ENCODE peak calls at places on chromosomes 7 and 10, in five cellular contexts. One of them, this sample, is unnamed.

GRCh38 chr7:29340691-29341090 is 146.1 kb downstream of the CHN2 start:
- DNase-seq in Calu3: no peak
- DNase-seq in OCI-LY7: no peak
- DNase-seq in fibroblast of lung: no peak
- DNase-seq in spleen: no peak
- DNase-seq in this sample: no peak

GRCh38 chr10:85849315-85849714 is 517.3 kb downstream of the GRID1 start:
- DNase-seq in Calu3: no peak
- DNase-seq in OCI-LY7: no peak
- DNase-seq in fibroblast of lung: no peak
- DNase-seq in spleen: no peak
- DNase-seq in this sample: no peak

GRCh38 chr7:31890198-31890597 is 180.0 kb downstream of the PDE1C start:
- DNase-seq in Calu3: no peak
- DNase-seq in OCI-LY7: no peak
- DNase-seq in fibroblast of lung: no peak
- DNase-seq in spleen: no peak
- DNase-seq in this sample: no peak

GRCh38 chr7:46558482-46559193 is 637.6 kb upstream of the IGFBP3 start:
- DNase-seq in Calu3: no peak
- DNase-seq in OCI-LY7: no peak
- DNase-seq in fibroblast of lung: peak
- DNase-seq in spleen: no peak
- DNase-seq in this sample: no peak

GRCh38 chr7:117975436-117975835 is 102.2 kb upstream of the CTTNBP2 start:
- DNase-seq in Calu3: no peak
- DNase-seq in OCI-LY7: no peak
- DNase-seq in fibroblast of lung: no peak
- DNase-seq in spleen: no peak
- DNase-seq in this sample: no peak

GRCh38 chr7:116843373-116843772 is 19.0 kb upstream of the CAPZA2 start:
- DNase-seq in Calu3: no peak
- DNase-seq in OCI-LY7: no peak
- DNase-seq in fibroblast of lung: no peak
- DNase-seq in spleen: no peak
- DNase-seq in this sample: no peak

GRCh38 chr7:150737265-150738055 is at the start of gene GIMAP5:
- DNase-seq in Calu3: no peak
- DNase-seq in OCI-LY7: no peak
- DNase-seq in fibroblast of lung: no peak
- DNase-seq in spleen: peak
- DNase-seq in this sample: no peak

GRCh38 chr10:13087986-13088618 is 11.9 kb upstream of the OPTN start:
- DNase-seq in Calu3: no peak
- DNase-seq in OCI-LY7: no peak
- DNase-seq in fibroblast of lung: peak
- DNase-seq in spleen: no peak
- DNase-seq in this sample: no peak

GRCh38 chr10:12534824-12535223 is 185.5 kb downstream of the CAMK1D start:
- DNase-seq in Calu3: peak
- DNase-seq in OCI-LY7: no peak
- DNase-seq in fibroblast of lung: peak
- DNase-seq in spleen: no peak
- DNase-seq in this sample: no peak

GRCh38 chr10:8055420-8056349 is 1.2 kb downstream of the GATA3 start:
- DNase-seq in Calu3: no peak
- DNase-seq in OCI-LY7: no peak
- DNase-seq in fibroblast of lung: no peak
- DNase-seq in spleen: peak
- DNase-seq in this sample: peak

GRCh38 chr10:13853854-13854253 is 267.1 kb downstream of the PRPF18 start:
- DNase-seq in Calu3: no peak
- DNase-seq in OCI-LY7: no peak
- DNase-seq in fibroblast of lung: peak
- DNase-seq in spleen: no peak
- DNase-seq in this sample: no peak

GRCh38 chr10:44030681-44031080 is 354.2 kb downstream of the CXCL12 start:
- DNase-seq in Calu3: no peak
- DNase-seq in OCI-LY7: no peak
- DNase-seq in fibroblast of lung: peak
- DNase-seq in spleen: no peak
- DNase-seq in this sample: no peak

GRCh38 chr10:75971402-75972211 is 540.2 kb downstream of the LRMDA start:
- DNase-seq in Calu3: no peak
- DNase-seq in OCI-LY7: no peak
- DNase-seq in fibroblast of lung: peak
- DNase-seq in spleen: no peak
- DNase-seq in this sample: no peak

GRCh38 chr7:111159426-111159825 is 68.5 kb downstream of the LRRN3 start:
- DNase-seq in Calu3: no peak
- DNase-seq in OCI-LY7: no peak
- DNase-seq in fibroblast of lung: peak
- DNase-seq in spleen: no peak
- DNase-seq in this sample: no peak

GRCh38 chr10:68251625-68252275 is 19.8 kb upstream of the ATOH7 start:
- DNase-seq in Calu3: no peak
- DNase-seq in OCI-LY7: no peak
- DNase-seq in fibroblast of lung: no peak
- DNase-seq in spleen: no peak
- DNase-seq in this sample: no peak

GRCh38 chr7:102425639-102426267 is 7.6 kb upstream of the ORAI2 start:
- DNase-seq in Calu3: no peak
- DNase-seq in OCI-LY7: peak
- DNase-seq in fibroblast of lung: no peak
- DNase-seq in spleen: peak
- DNase-seq in this sample: no peak

GRCh38 chr7:112422842-112423496 is 27.3 kb upstream of the IFRD1 start:
- DNase-seq in Calu3: peak
- DNase-seq in OCI-LY7: peak
- DNase-seq in fibroblast of lung: peak
- DNase-seq in spleen: peak
- DNase-seq in this sample: peak

GRCh38 chr7:22267989-22268615 is 88.9 kb downstream of the RAPGEF5 start:
- DNase-seq in Calu3: no peak
- DNase-seq in OCI-LY7: no peak
- DNase-seq in fibroblast of lung: peak
- DNase-seq in spleen: no peak
- DNase-seq in this sample: no peak

GRCh38 chr7:154767194-154767593 is 235.7 kb downstream of the PAXIP1 start:
- DNase-seq in Calu3: no peak
- DNase-seq in OCI-LY7: no peak
- DNase-seq in fibroblast of lung: peak
- DNase-seq in spleen: no peak
- DNase-seq in this sample: no peak

GRCh38 chr10:98361131-98361633 is 53.8 kb downstream of the PYROXD2 start:
- DNase-seq in Calu3: no peak
- DNase-seq in OCI-LY7: no peak
- DNase-seq in fibroblast of lung: peak
- DNase-seq in spleen: no peak
- DNase-seq in this sample: no peak

GRCh38 chr10:75344170-75344569 is 57.4 kb downstream of the ZNF503 start:
- DNase-seq in Calu3: no peak
- DNase-seq in OCI-LY7: no peak
- DNase-seq in fibroblast of lung: no peak
- DNase-seq in spleen: no peak
- DNase-seq in this sample: no peak

GRCh38 chr7:158097106-158097505 is 490.5 kb downstream of the PTPRN2 start:
- DNase-seq in Calu3: no peak
- DNase-seq in OCI-LY7: no peak
- DNase-seq in fibroblast of lung: no peak
- DNase-seq in spleen: peak
- DNase-seq in this sample: peak

GRCh38 chr7:34277016-34277800 is 371.9 kb downstream of the BMPER start:
- DNase-seq in Calu3: no peak
- DNase-seq in OCI-LY7: no peak
- DNase-seq in fibroblast of lung: peak
- DNase-seq in spleen: no peak
- DNase-seq in this sample: no peak

GRCh38 chr10:121927361-121927840 is 430 bp downstream of the ATE1 start:
- DNase-seq in Calu3: peak
- DNase-seq in OCI-LY7: peak
- DNase-seq in fibroblast of lung: peak
- DNase-seq in spleen: no peak
- DNase-seq in this sample: no peak

GRCh38 chr7:33742999-33743587 is 162.2 kb upstream of the BMPER start:
- DNase-seq in Calu3: no peak
- DNase-seq in OCI-LY7: no peak
- DNase-seq in fibroblast of lung: peak
- DNase-seq in spleen: no peak
- DNase-seq in this sample: no peak

GRCh38 chr10:44971419-44971818 is 7.2 kb downstream of the DEPP1 start:
- DNase-seq in Calu3: no peak
- DNase-seq in OCI-LY7: no peak
- DNase-seq in fibroblast of lung: no peak
- DNase-seq in spleen: peak
- DNase-seq in this sample: no peak

GRCh38 chr7:66138994-66139752 is 24.5 kb downstream of the CRCP start:
- DNase-seq in Calu3: no peak
- DNase-seq in OCI-LY7: no peak
- DNase-seq in fibroblast of lung: peak
- DNase-seq in spleen: no peak
- DNase-seq in this sample: no peak

GRCh38 chr7:157281221-157281998 is 55.4 kb upstream of the DNAJB6 start:
- DNase-seq in Calu3: no peak
- DNase-seq in OCI-LY7: no peak
- DNase-seq in fibroblast of lung: no peak
- DNase-seq in spleen: peak
- DNase-seq in this sample: no peak

GRCh38 chr7:134943785-134944400 is 42.4 kb upstream of the AGBL3 start:
- DNase-seq in Calu3: peak
- DNase-seq in OCI-LY7: peak
- DNase-seq in fibroblast of lung: no peak
- DNase-seq in spleen: no peak
- DNase-seq in this sample: no peak

DNA sequence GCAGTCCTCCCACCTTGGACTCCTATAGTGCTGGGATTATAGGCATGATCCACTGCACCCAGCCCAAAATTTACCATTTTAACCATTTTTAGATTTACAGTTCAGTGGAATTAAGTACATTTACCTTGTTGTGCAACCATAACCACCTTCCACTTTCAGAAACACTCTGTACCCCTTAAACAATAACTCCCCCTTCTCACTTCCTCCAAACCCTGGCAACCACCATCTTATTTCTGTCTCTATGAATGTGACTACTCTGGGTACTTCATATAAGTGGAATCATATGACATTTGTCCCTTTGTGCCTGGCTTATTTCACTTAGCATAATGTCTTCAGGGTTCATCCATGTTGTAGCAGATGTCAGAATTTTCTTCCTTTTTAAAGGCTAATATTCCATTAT is 33.6 kb downstream of the SUFU start:
- DNase-seq in Calu3: no peak
- DNase-seq in OCI-LY7: no peak
- DNase-seq in fibroblast of lung: no peak
- DNase-seq in spleen: no peak
- DNase-seq in this sample: no peak
- TF ChIP-seq CTCF in Calu3: no peak
- TF ChIP-seq CTCF in OCI-LY7: no peak
- TF ChIP-seq CTCF in fibroblast of lung: no peak
- TF ChIP-seq CTCF in spleen: no peak
- TF ChIP-seq CTCF in this sample: no peak

DNA sequence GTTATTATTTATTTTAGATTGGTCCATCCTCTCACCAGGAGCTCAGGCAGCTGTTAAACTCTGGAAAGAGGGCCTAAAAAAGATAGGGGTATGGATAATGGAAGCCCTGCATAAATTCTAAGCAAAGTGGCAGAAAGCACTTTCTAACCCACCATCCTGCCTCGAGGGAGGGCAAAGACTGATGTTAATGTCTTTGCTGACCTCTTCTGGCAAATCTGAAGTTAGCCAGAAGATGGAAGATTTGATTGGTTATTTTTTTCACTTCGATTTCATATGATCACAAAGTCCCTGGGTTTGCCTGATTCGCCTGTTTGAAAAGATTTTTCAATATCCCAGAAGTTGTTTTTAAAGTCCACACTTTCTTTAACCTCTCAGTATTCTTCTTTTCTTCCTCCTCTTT is 24.8 kb downstream of the OR9A2 start:
- DNase-seq in Calu3: peak
- DNase-seq in OCI-LY7: peak
- DNase-seq in fibroblast of lung: no peak
- DNase-seq in spleen: no peak
- DNase-seq in this sample: no peak
- TF ChIP-seq CTCF in Calu3: no peak
- TF ChIP-seq CTCF in OCI-LY7: peak
- TF ChIP-seq CTCF in fibroblast of lung: peak
- TF ChIP-seq CTCF in spleen: no peak
- TF ChIP-seq CTCF in this sample: peak

GRCh38 chr7:129886818-129887186 is 66.0 kb downstream of the UBE2H start:
- DNase-seq in Calu3: no peak
- DNase-seq in OCI-LY7: no peak
- DNase-seq in fibroblast of lung: no peak
- DNase-seq in spleen: no peak
- DNase-seq in this sample: no peak
- TF ChIP-seq CTCF in Calu3: no peak
- TF ChIP-seq CTCF in OCI-LY7: no peak
- TF ChIP-seq CTCF in fibroblast of lung: no peak
- TF ChIP-seq CTCF in spleen: no peak
- TF ChIP-seq CTCF in this sample: no peak

GRCh38 chr10:35126530-35127288 is at the start of gene CREM:
- DNase-seq in Calu3: peak
- DNase-seq in OCI-LY7: peak
- DNase-seq in fibroblast of lung: peak
- DNase-seq in spleen: peak
- DNase-seq in this sample: peak
- TF ChIP-seq CTCF in Calu3: peak
- TF ChIP-seq CTCF in OCI-LY7: peak
- TF ChIP-seq CTCF in fibroblast of lung: peak
- TF ChIP-seq CTCF in spleen: peak
- TF ChIP-seq CTCF in this sample: peak

GRCh38 chr7:958221-959200 is 4.0 kb upstream of the ADAP1 start:
- DNase-seq in Calu3: no peak
- DNase-seq in OCI-LY7: no peak
- DNase-seq in fibroblast of lung: no peak
- DNase-seq in spleen: peak
- DNase-seq in this sample: peak
- TF ChIP-seq CTCF in Calu3: no peak
- TF ChIP-seq CTCF in OCI-LY7: no peak
- TF ChIP-seq CTCF in fibroblast of lung: no peak
- TF ChIP-seq CTCF in spleen: no peak
- TF ChIP-seq CTCF in this sample: no peak

GRCh38 chr10:59181668-59182067 is 5.2 kb downstream of the PHYHIPL start:
- DNase-seq in Calu3: peak
- DNase-seq in OCI-LY7: peak
- DNase-seq in fibroblast of lung: peak
- DNase-seq in spleen: no peak
- DNase-seq in this sample: no peak
- TF ChIP-seq CTCF in Calu3: peak
- TF ChIP-seq CTCF in OCI-LY7: peak
- TF ChIP-seq CTCF in fibroblast of lung: peak
- TF ChIP-seq CTCF in spleen: peak
- TF ChIP-seq CTCF in this sample: peak

DNA sequence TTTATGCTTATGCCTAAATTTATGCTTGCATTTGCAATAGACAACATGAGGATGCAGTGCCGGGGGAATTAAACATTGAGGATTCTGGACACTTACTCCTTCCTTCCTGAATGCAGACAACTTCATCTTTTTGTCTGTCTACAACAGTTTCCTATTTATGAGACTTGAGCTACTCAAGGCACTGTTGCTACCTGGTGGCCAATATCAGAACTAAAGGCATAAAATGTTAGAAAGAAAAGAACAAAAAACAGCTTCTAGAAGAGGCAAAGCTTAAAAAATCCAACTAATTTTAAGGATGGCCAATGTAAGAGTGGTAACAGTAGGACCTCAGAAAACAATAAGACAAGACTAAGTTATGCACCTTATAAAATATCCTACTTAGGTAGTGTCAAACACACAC is 144.5 kb upstream of the PTN start:
- DNase-seq in Calu3: no peak
- DNase-seq in OCI-LY7: no peak
- DNase-seq in fibroblast of lung: peak
- DNase-seq in spleen: no peak
- DNase-seq in this sample: no peak
- TF ChIP-seq CTCF in Calu3: no peak
- TF ChIP-seq CTCF in OCI-LY7: no peak
- TF ChIP-seq CTCF in fibroblast of lung: no peak
- TF ChIP-seq CTCF in spleen: no peak
- TF ChIP-seq CTCF in this sample: peak

This sample was measured in chondrocyte.